ENCODE peak calls at places on chromosomes 13 and 19, in eight cellular contexts. J, Z, R, K, M, U, S and I are unnamed samples.

GRCh38 chr19:1483067-1483978 is 4.3 kb upstream of the C19orf25 start:
- DNase-seq in J (no peak), Z (no peak), R (no peak), K (no peak), M (no peak), U (no peak), S (no peak), I (no peak)

GRCh38 chr13:20993661-20994440 is 67.5 kb downstream of the LATS2 start:
- DNase-seq in J (peak; percentile 43), Z (no peak), R (no peak), K (no peak), M (peak; percentile 74), U (no peak), S (no peak), I (no peak)

GRCh38 chr19:18086590-18087138 is at the start of gene IL12RB1:
- DNase-seq in J (no peak), Z (no peak), R (no peak), K (peak; percentile 58), M (no peak), U (no peak), S (no peak), I (no peak)

GRCh38 chr13:46831588-46832194 is 34.7 kb upstream of the ESD start:
- DNase-seq in J (peak; percentile 46), Z (no peak), R (peak; percentile 29), K (peak; percentile 36), M (peak; percentile 76), U (peak; percentile 31), S (peak; percentile 58), I (peak; percentile 60)

GRCh38 chr13:100815476-100816046 is 141.0 kb upstream of the TMTC4 start:
- DNase-seq in J (no peak), Z (no peak), R (no peak), K (no peak), M (no peak), U (no peak), S (no peak), I (no peak)

GRCh38 chr19:29988351-29988750 is 46.3 kb downstream of the URI1 start:
- DNase-seq in J (no peak), Z (no peak), R (no peak), K (no peak), M (no peak), U (no peak), S (no peak), I (no peak)

GRCh38 chr19:38759590-38760003 is 13.7 kb downstream of the LGALS7 start:
- DNase-seq in J (no peak), Z (peak; percentile 70), R (no peak), K (no peak), M (no peak), U (no peak), S (no peak), I (no peak)

GRCh38 chr19:21065336-21065735 is 16.7 kb upstream of the ZNF714 start:
- DNase-seq in J (no peak), Z (no peak), R (no peak), K (no peak), M (no peak), U (no peak), S (no peak), I (no peak)

GRCh38 chr13:40665754-40666057 is 735 bp downstream of the FOXO1 start:
- DNase-seq in J (no peak), Z (no peak), R (no peak), K (peak; percentile 70), M (no peak), U (no peak), S (no peak), I (no peak)

GRCh38 chr19:47340477-47341208 is 8.5 kb upstream of the DHX34 start:
- DNase-seq in J (no peak), Z (no peak), R (no peak), K (no peak), M (no peak), U (no peak), S (no peak), I (no peak)

GRCh38 chr13:63449549-63449948 is 2033.9 kb upstream of the PCDH20 start:
- DNase-seq in J (no peak), Z (no peak), R (no peak), K (no peak), M (no peak), U (no peak), S (no peak), I (no peak)

GRCh38 chr13:97386832-97387486 is 47.0 kb upstream of the RAP2A start:
- DNase-seq in J (no peak), Z (peak; percentile 23), R (no peak), K (no peak), M (no peak), U (no peak), S (no peak), I (no peak)

GRCh38 chr13:103898481-103898880 is 832.3 kb upstream of the SLC10A2 start:
- DNase-seq in J (no peak), Z (no peak), R (no peak), K (no peak), M (no peak), U (no peak), S (no peak), I (no peak)

GRCh38 chr19:1223018-1223855 is 14.6 kb downstream of the CBARP start:
- DNase-seq in J (no peak), Z (no peak), R (no peak), K (peak; percentile 79), M (peak; percentile 60), U (no peak), S (no peak), I (no peak)

GRCh38 chr13:70798385-70798784 is 690.1 kb upstream of the KLHL1 start:
- DNase-seq in J (no peak), Z (no peak), R (no peak), K (no peak), M (no peak), U (no peak), S (no peak), I (no peak)

GRCh38 chr19:41377977-41378707 is 1.8 kb downstream of the TMEM91 start:
- DNase-seq in J (no peak), Z (no peak), R (no peak), K (peak; percentile 80), M (no peak), U (no peak), S (peak; percentile 46), I (peak; percentile 15)
- TF ChIP-seq CTCF in J (peak; percentile 54), Z (no peak), R (no peak), K (peak; percentile 26), M (no peak), U (no peak), S (peak; percentile 23), I (peak; percentile 34)

GRCh38 chr19:35194022-35194984 is 34.2 kb downstream of the FAM187B start:
- DNase-seq in J (no peak), Z (no peak), R (no peak), K (no peak), M (no peak), U (no peak), S (no peak), I (no peak)
- TF ChIP-seq CTCF in J (no peak), Z (no peak), R (no peak), K (no peak), M (no peak), U (no peak), S (no peak), I (no peak)

DNA sequence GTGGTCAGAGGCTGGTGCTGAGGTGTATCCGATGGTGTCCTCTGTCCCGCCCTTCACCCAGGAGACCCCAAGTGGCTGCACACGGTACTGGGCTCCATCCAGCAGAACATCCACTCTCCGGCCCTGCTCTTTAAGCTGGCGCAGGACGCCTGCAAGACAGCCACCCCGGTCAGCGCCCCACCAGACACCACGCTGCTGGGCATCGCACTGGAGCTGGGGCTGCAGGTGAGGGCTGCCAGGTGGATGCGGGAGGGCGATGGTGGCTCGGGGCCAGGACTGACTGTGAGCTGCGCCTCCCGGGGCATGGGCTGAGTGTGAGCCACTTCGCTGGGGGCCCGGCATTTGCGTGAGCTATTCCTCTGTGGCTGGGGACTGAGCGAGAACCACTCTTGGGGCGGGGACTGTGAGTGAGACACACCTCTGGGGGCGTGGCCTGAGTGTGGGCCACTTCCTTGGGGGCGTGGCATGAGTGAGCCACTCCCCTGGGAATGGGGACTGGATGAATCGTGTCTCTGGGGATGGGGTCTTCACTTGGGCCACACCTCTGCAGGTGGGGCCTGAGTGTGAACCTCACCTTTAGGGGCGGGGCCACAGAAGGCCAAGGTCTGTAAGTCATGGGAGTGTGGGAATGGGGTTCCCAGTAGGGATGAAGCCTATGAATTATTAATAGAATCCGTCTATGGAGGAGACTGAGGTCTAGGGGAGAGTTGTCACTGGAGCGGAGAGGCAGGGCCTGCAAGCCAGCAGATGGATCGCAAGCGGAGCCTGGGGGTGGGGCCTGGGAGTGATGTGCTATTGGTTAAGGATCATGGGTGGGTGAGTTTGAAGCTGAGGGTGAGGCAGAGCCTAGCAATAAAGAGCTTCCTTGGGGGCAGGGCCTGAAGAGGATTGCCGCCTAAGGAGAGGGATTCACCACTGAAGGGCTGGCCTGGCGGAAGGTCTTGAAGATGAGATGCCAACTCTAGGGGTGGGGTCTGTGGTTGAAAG is 30.5 kb downstream of the ZSWIM4 start:
- DNase-seq in J (no peak), Z (no peak), R (no peak), K (no peak), M (peak; percentile 32), U (no peak), S (no peak), I (no peak)
- TF ChIP-seq CTCF in J (peak; percentile 42), Z (no peak), R (no peak), K (no peak), M (peak; percentile 20), U (no peak), S (no peak), I (no peak)

DNA sequence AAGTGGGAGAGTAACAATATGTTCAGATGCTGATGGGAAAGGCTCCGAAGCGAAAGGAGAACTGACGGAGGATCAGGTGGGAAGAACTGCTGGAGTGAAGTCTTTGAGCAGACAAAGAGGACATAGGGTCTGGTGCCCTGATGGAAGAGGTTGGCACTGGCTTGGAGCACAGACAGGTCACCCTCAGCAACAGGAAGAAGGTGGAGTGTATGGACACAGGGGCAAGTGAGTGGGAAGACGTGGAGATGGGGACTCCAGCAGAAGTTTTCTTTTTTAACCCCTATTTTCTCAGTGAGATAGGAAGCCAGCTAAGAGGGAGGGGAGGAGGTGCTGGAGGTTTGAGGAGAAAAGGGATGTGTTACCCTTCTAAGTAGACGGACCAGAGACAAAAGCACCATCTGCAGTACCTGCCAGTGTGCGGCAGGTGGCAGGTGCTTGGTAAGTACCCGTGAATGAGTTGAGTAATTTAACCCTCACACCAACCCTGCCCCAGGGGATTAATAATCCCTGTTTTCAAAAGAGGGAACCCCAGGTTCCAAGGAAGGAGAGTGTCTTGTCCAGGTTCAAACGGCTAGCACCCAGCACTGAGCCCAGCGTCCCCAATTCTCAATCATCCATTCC is 11.2 kb downstream of the HAS1 start:
- DNase-seq in J (no peak), Z (no peak), R (no peak), K (peak; percentile 67), M (peak; percentile 65), U (no peak), S (peak; percentile 38), I (no peak)
- TF ChIP-seq CTCF in J (peak; percentile 67), Z (peak; percentile 30), R (peak; percentile 29), K (peak; percentile 20), M (peak; percentile 55), U (no peak), S (peak; percentile 49), I (peak; percentile 58)

GRCh38 chr13:111046590-111047141 is 68.4 kb upstream of the ARHGEF7 start:
- DNase-seq in J (peak; percentile 59), Z (no peak), R (no peak), K (peak; percentile 64), M (peak; percentile 58), U (no peak), S (no peak), I (no peak)
- TF ChIP-seq CTCF in J (peak; percentile 61), Z (no peak), R (peak; percentile 40), K (no peak), M (peak; percentile 38), U (no peak), S (no peak), I (no peak)